ENCODE peak calls at places on chromosomes 7 and 10, in eight cellular contexts. One of them, this sample, is unnamed.

GRCh38 chr7:134449596-134450194 is 9.2 kb downstream of the AKR1B1 start:
- DNase-seq in NCI-H748 treated with DMSO at 0.1 percent for 48 hours: no peak
- DNase-seq in A172: peak
- DNase-seq in fibroblast of mammary gland: peak
- DNase-seq in SHP77: no peak
- DNase-seq in substantia nigra: no peak
- DNase-seq in AML-193: no peak
- DNase-seq in mesendoderm: no peak
- DNase-seq in this sample: no peak

GRCh38 chr10:72322280-72323058 is 32.2 kb downstream of the DNAJB12 start:
- DNase-seq in NCI-H748 treated with DMSO at 0.1 percent for 48 hours: no peak
- DNase-seq in A172: no peak
- DNase-seq in fibroblast of mammary gland: no peak
- DNase-seq in SHP77: no peak
- DNase-seq in substantia nigra: no peak
- DNase-seq in AML-193: no peak
- DNase-seq in mesendoderm: peak
- DNase-seq in this sample: peak

GRCh38 chr7:84218681-84219080 is 24.1 kb upstream of the SEMA3A start:
- DNase-seq in NCI-H748 treated with DMSO at 0.1 percent for 48 hours: no peak
- DNase-seq in A172: peak
- DNase-seq in fibroblast of mammary gland: peak
- DNase-seq in SHP77: no peak
- DNase-seq in substantia nigra: no peak
- DNase-seq in AML-193: peak
- DNase-seq in mesendoderm: no peak
- DNase-seq in this sample: no peak

GRCh38 chr7:132654150-132654549 is 77.9 kb upstream of the PLXNA4 start:
- DNase-seq in NCI-H748 treated with DMSO at 0.1 percent for 48 hours: no peak
- DNase-seq in A172: no peak
- DNase-seq in fibroblast of mammary gland: no peak
- DNase-seq in SHP77: no peak
- DNase-seq in substantia nigra: no peak
- DNase-seq in AML-193: peak
- DNase-seq in mesendoderm: peak
- DNase-seq in this sample: no peak

GRCh38 chr7:48101880-48102448 is 12.9 kb downstream of the UPP1 start:
- DNase-seq in NCI-H748 treated with DMSO at 0.1 percent for 48 hours: no peak
- DNase-seq in A172: no peak
- DNase-seq in fibroblast of mammary gland: no peak
- DNase-seq in SHP77: peak
- DNase-seq in substantia nigra: no peak
- DNase-seq in AML-193: no peak
- DNase-seq in mesendoderm: peak
- DNase-seq in this sample: no peak

GRCh38 chr7:28725911-28726310 is 232.2 kb downstream of the TRIL start:
- DNase-seq in NCI-H748 treated with DMSO at 0.1 percent for 48 hours: no peak
- DNase-seq in A172: no peak
- DNase-seq in fibroblast of mammary gland: peak
- DNase-seq in SHP77: no peak
- DNase-seq in substantia nigra: no peak
- DNase-seq in AML-193: no peak
- DNase-seq in mesendoderm: no peak
- DNase-seq in this sample: no peak

GRCh38 chr10:28838908-28839307 is 161.6 kb downstream of the BAMBI start:
- DNase-seq in NCI-H748 treated with DMSO at 0.1 percent for 48 hours: peak
- DNase-seq in A172: peak
- DNase-seq in fibroblast of mammary gland: peak
- DNase-seq in SHP77: peak
- DNase-seq in substantia nigra: no peak
- DNase-seq in AML-193: no peak
- DNase-seq in mesendoderm: no peak
- DNase-seq in this sample: no peak

GRCh38 chr10:102381983-102382382 is 13.5 kb upstream of the NFKB2 start:
- DNase-seq in NCI-H748 treated with DMSO at 0.1 percent for 48 hours: no peak
- DNase-seq in A172: no peak
- DNase-seq in fibroblast of mammary gland: no peak
- DNase-seq in SHP77: no peak
- DNase-seq in substantia nigra: no peak
- DNase-seq in AML-193: no peak
- DNase-seq in mesendoderm: no peak
- DNase-seq in this sample: no peak

GRCh38 chr10:112362833-112363232 is 11.1 kb upstream of the ACSL5 start:
- DNase-seq in NCI-H748 treated with DMSO at 0.1 percent for 48 hours: no peak
- DNase-seq in A172: peak
- DNase-seq in fibroblast of mammary gland: peak
- DNase-seq in SHP77: no peak
- DNase-seq in substantia nigra: no peak
- DNase-seq in AML-193: no peak
- DNase-seq in mesendoderm: no peak
- DNase-seq in this sample: no peak

GRCh38 chr10:53843691-53844362 is 957.2 kb downstream of the PCDH15 start:
- DNase-seq in NCI-H748 treated with DMSO at 0.1 percent for 48 hours: no peak
- DNase-seq in A172: no peak
- DNase-seq in fibroblast of mammary gland: no peak
- DNase-seq in SHP77: no peak
- DNase-seq in substantia nigra: no peak
- DNase-seq in AML-193: no peak
- DNase-seq in mesendoderm: peak
- DNase-seq in this sample: no peak

GRCh38 chr10:70722820-70723424 is 50.6 kb downstream of the ADAMTS14 start:
- DNase-seq in NCI-H748 treated with DMSO at 0.1 percent for 48 hours: no peak
- DNase-seq in A172: peak
- DNase-seq in fibroblast of mammary gland: peak
- DNase-seq in SHP77: no peak
- DNase-seq in substantia nigra: no peak
- DNase-seq in AML-193: no peak
- DNase-seq in mesendoderm: peak
- DNase-seq in this sample: no peak

GRCh38 chr10:124403548-124403947 is 15.2 kb downstream of the OAT start:
- DNase-seq in NCI-H748 treated with DMSO at 0.1 percent for 48 hours: peak
- DNase-seq in A172: peak
- DNase-seq in fibroblast of mammary gland: peak
- DNase-seq in SHP77: peak
- DNase-seq in substantia nigra: no peak
- DNase-seq in AML-193: peak
- DNase-seq in mesendoderm: peak
- DNase-seq in this sample: no peak

GRCh38 chr7:9030131-9030530 is 596.7 kb downstream of the NXPH1 start:
- DNase-seq in NCI-H748 treated with DMSO at 0.1 percent for 48 hours: no peak
- DNase-seq in A172: no peak
- DNase-seq in fibroblast of mammary gland: no peak
- DNase-seq in SHP77: no peak
- DNase-seq in substantia nigra: no peak
- DNase-seq in AML-193: no peak
- DNase-seq in mesendoderm: no peak
- DNase-seq in this sample: no peak

GRCh38 chr10:74293686-74294365 is 142.8 kb downstream of the ADK start:
- DNase-seq in NCI-H748 treated with DMSO at 0.1 percent for 48 hours: peak
- DNase-seq in A172: peak
- DNase-seq in fibroblast of mammary gland: peak
- DNase-seq in SHP77: no peak
- DNase-seq in substantia nigra: no peak
- DNase-seq in AML-193: no peak
- DNase-seq in mesendoderm: no peak
- DNase-seq in this sample: no peak

GRCh38 chr7:44267178-44267577 is 58.2 kb downstream of the CAMK2B start:
- DNase-seq in NCI-H748 treated with DMSO at 0.1 percent for 48 hours: no peak
- DNase-seq in A172: no peak
- DNase-seq in fibroblast of mammary gland: no peak
- DNase-seq in SHP77: no peak
- DNase-seq in substantia nigra: no peak
- DNase-seq in AML-193: no peak
- DNase-seq in mesendoderm: no peak
- DNase-seq in this sample: no peak

GRCh38 chr7:15130666-15131541 is 228.4 kb upstream of the DGKB start:
- DNase-seq in NCI-H748 treated with DMSO at 0.1 percent for 48 hours: no peak
- DNase-seq in A172: peak
- DNase-seq in fibroblast of mammary gland: peak
- DNase-seq in SHP77: no peak
- DNase-seq in substantia nigra: no peak
- DNase-seq in AML-193: no peak
- DNase-seq in mesendoderm: no peak
- DNase-seq in this sample: no peak

GRCh38 chr7:54961391-54961790 is 57.4 kb upstream of the EGFR start:
- DNase-seq in NCI-H748 treated with DMSO at 0.1 percent for 48 hours: no peak
- DNase-seq in A172: no peak
- DNase-seq in fibroblast of mammary gland: no peak
- DNase-seq in SHP77: no peak
- DNase-seq in substantia nigra: no peak
- DNase-seq in AML-193: no peak
- DNase-seq in mesendoderm: no peak
- DNase-seq in this sample: no peak

GRCh38 chr10:65358565-65358964 is 1567.3 kb upstream of the LRRTM3 start:
- DNase-seq in NCI-H748 treated with DMSO at 0.1 percent for 48 hours: no peak
- DNase-seq in A172: peak
- DNase-seq in fibroblast of mammary gland: no peak
- DNase-seq in SHP77: no peak
- DNase-seq in substantia nigra: no peak
- DNase-seq in AML-193: no peak
- DNase-seq in mesendoderm: peak
- DNase-seq in this sample: no peak

GRCh38 chr10:132141526-132142395 is 45.0 kb upstream of the DPYSL4 start:
- DNase-seq in NCI-H748 treated with DMSO at 0.1 percent for 48 hours: no peak
- DNase-seq in A172: no peak
- DNase-seq in fibroblast of mammary gland: no peak
- DNase-seq in SHP77: no peak
- DNase-seq in substantia nigra: no peak
- DNase-seq in AML-193: no peak
- DNase-seq in mesendoderm: no peak
- DNase-seq in this sample: no peak

GRCh38 chr10:48285710-48286109 is 11.2 kb upstream of the FRMPD2 start:
- DNase-seq in NCI-H748 treated with DMSO at 0.1 percent for 48 hours: no peak
- DNase-seq in A172: no peak
- DNase-seq in fibroblast of mammary gland: peak
- DNase-seq in SHP77: no peak
- DNase-seq in substantia nigra: no peak
- DNase-seq in AML-193: no peak
- DNase-seq in mesendoderm: no peak
- DNase-seq in this sample: no peak

GRCh38 chr7:112452102-112452888 is 2.0 kb downstream of the IFRD1 start:
- DNase-seq in NCI-H748 treated with DMSO at 0.1 percent for 48 hours: no peak
- DNase-seq in A172: peak
- DNase-seq in fibroblast of mammary gland: peak
- DNase-seq in SHP77: no peak
- DNase-seq in substantia nigra: no peak
- DNase-seq in AML-193: peak
- DNase-seq in mesendoderm: peak
- DNase-seq in this sample: no peak

GRCh38 chr10:70672993-70673928 is 955 bp downstream of the ADAMTS14 start:
- DNase-seq in NCI-H748 treated with DMSO at 0.1 percent for 48 hours: no peak
- DNase-seq in A172: peak
- DNase-seq in fibroblast of mammary gland: peak
- DNase-seq in SHP77: no peak
- DNase-seq in substantia nigra: no peak
- DNase-seq in AML-193: no peak
- DNase-seq in mesendoderm: peak
- DNase-seq in this sample: no peak

GRCh38 chr7:1692500-1693418 is 22.7 kb downstream of the ELFN1 start:
- DNase-seq in NCI-H748 treated with DMSO at 0.1 percent for 48 hours: no peak
- DNase-seq in A172: no peak
- DNase-seq in fibroblast of mammary gland: no peak
- DNase-seq in SHP77: peak
- DNase-seq in substantia nigra: no peak
- DNase-seq in AML-193: no peak
- DNase-seq in mesendoderm: no peak
- DNase-seq in this sample: no peak

GRCh38 chr10:96719850-96720421 is 378 bp downstream of the PIK3AP1 start:
- DNase-seq in NCI-H748 treated with DMSO at 0.1 percent for 48 hours: peak
- DNase-seq in A172: no peak
- DNase-seq in fibroblast of mammary gland: no peak
- DNase-seq in SHP77: peak
- DNase-seq in substantia nigra: no peak
- DNase-seq in AML-193: peak
- DNase-seq in mesendoderm: peak
- DNase-seq in this sample: no peak

GRCh38 chr10:68628576-68629127 is 68.5 kb downstream of the TET1 start:
- DNase-seq in NCI-H748 treated with DMSO at 0.1 percent for 48 hours: no peak
- DNase-seq in A172: peak
- DNase-seq in fibroblast of mammary gland: no peak
- DNase-seq in SHP77: no peak
- DNase-seq in substantia nigra: no peak
- DNase-seq in AML-193: no peak
- DNase-seq in mesendoderm: no peak
- DNase-seq in this sample: no peak

GRCh38 chr10:28354552-28354951 is 51.7 kb upstream of the MPP7 start:
- DNase-seq in NCI-H748 treated with DMSO at 0.1 percent for 48 hours: no peak
- DNase-seq in A172: no peak
- DNase-seq in fibroblast of mammary gland: no peak
- DNase-seq in SHP77: no peak
- DNase-seq in substantia nigra: no peak
- DNase-seq in AML-193: no peak
- DNase-seq in mesendoderm: no peak
- DNase-seq in this sample: no peak

GRCh38 chr7:73879977-73880681 is 19.2 kb downstream of the TMEM270 start:
- DNase-seq in NCI-H748 treated with DMSO at 0.1 percent for 48 hours: no peak
- DNase-seq in A172: no peak
- DNase-seq in fibroblast of mammary gland: peak
- DNase-seq in SHP77: no peak
- DNase-seq in substantia nigra: no peak
- DNase-seq in AML-193: no peak
- DNase-seq in mesendoderm: peak
- DNase-seq in this sample: no peak

GRCh38 chr10:67858971-67859370 is 21.0 kb upstream of the DNAJC12 start:
- DNase-seq in NCI-H748 treated with DMSO at 0.1 percent for 48 hours: no peak
- DNase-seq in A172: no peak
- DNase-seq in fibroblast of mammary gland: no peak
- DNase-seq in SHP77: no peak
- DNase-seq in substantia nigra: no peak
- DNase-seq in AML-193: no peak
- DNase-seq in mesendoderm: no peak
- DNase-seq in this sample: no peak

GRCh38 chr10:110918633-110919348 is at the start of gene BBIP1:
- DNase-seq in NCI-H748 treated with DMSO at 0.1 percent for 48 hours: peak
- DNase-seq in A172: peak
- DNase-seq in fibroblast of mammary gland: peak
- DNase-seq in SHP77: peak
- DNase-seq in substantia nigra: peak
- DNase-seq in AML-193: peak
- DNase-seq in mesendoderm: peak
- DNase-seq in this sample: no peak

GRCh38 chr7:133941496-133941895 is 185.6 kb upstream of the LRGUK start:
- DNase-seq in NCI-H748 treated with DMSO at 0.1 percent for 48 hours: no peak
- DNase-seq in A172: peak
- DNase-seq in fibroblast of mammary gland: peak
- DNase-seq in SHP77: no peak
- DNase-seq in substantia nigra: no peak
- DNase-seq in AML-193: no peak
- DNase-seq in mesendoderm: no peak
- DNase-seq in this sample: no peak

GRCh38 chr7:28191751-28192150 is 11.2 kb upstream of the JAZF1 start:
- DNase-seq in NCI-H748 treated with DMSO at 0.1 percent for 48 hours: no peak
- DNase-seq in A172: no peak
- DNase-seq in fibroblast of mammary gland: no peak
- DNase-seq in SHP77: no peak
- DNase-seq in substantia nigra: no peak
- DNase-seq in AML-193: peak
- DNase-seq in mesendoderm: no peak
- DNase-seq in this sample: no peak

GRCh38 chr7:130960208-130960988 is 226.4 kb upstream of the KLF14 start:
- DNase-seq in NCI-H748 treated with DMSO at 0.1 percent for 48 hours: no peak
- DNase-seq in A172: peak
- DNase-seq in fibroblast of mammary gland: peak
- DNase-seq in SHP77: no peak
- DNase-seq in substantia nigra: no peak
- DNase-seq in AML-193: peak
- DNase-seq in mesendoderm: peak
- DNase-seq in this sample: no peak

GRCh38 chr10:125049216-125049903 is 107.4 kb downstream of the ZRANB1 start:
- DNase-seq in NCI-H748 treated with DMSO at 0.1 percent for 48 hours: no peak
- DNase-seq in A172: no peak
- DNase-seq in fibroblast of mammary gland: no peak
- DNase-seq in SHP77: no peak
- DNase-seq in substantia nigra: no peak
- DNase-seq in AML-193: no peak
- DNase-seq in mesendoderm: no peak
- DNase-seq in this sample: no peak

GRCh38 chr10:4947635-4948596 is 15.3 kb upstream of the AKR1C1 start:
- DNase-seq in NCI-H748 treated with DMSO at 0.1 percent for 48 hours: no peak
- DNase-seq in A172: peak
- DNase-seq in fibroblast of mammary gland: peak
- DNase-seq in SHP77: no peak
- DNase-seq in substantia nigra: no peak
- DNase-seq in AML-193: no peak
- DNase-seq in mesendoderm: no peak
- DNase-seq in this sample: no peak